ENCODE peak calls at places on chromosomes 12 and 14, in nine cellular contexts. One of them, this sample, is unnamed. For H3K27me3, the result is how much of the 10 kb centered on the place peaks cover.

GRCh38 chr12:106223485-106224391 is 24.1 kb downstream of the CKAP4 start:
- DNase-seq in AG04450: no peak
- DNase-seq in NT2/D1: peak
- DNase-seq in K562: peak
- DNase-seq in CD4-positive, alpha-beta memory T cell: peak
- DNase-seq in body of pancreas: peak
- DNase-seq in CD8-positive, alpha-beta memory T cell: peak
- DNase-seq in RWPE2: no peak
- DNase-seq in esophagus squamous epithelium: no peak
- DNase-seq in this sample: peak

GRCh38 chr14:94427016-94427613 is 25.5 kb downstream of the SERPINA11 start:
- DNase-seq in AG04450: no peak
- DNase-seq in NT2/D1: no peak
- DNase-seq in K562: no peak
- DNase-seq in CD4-positive, alpha-beta memory T cell: no peak
- DNase-seq in body of pancreas: no peak
- DNase-seq in CD8-positive, alpha-beta memory T cell: no peak
- DNase-seq in RWPE2: no peak
- DNase-seq in esophagus squamous epithelium: no peak
- DNase-seq in this sample: no peak

GRCh38 chr12:92912052-92912451 is 17.0 kb downstream of the EEA1 start:
- DNase-seq in AG04450: no peak
- DNase-seq in NT2/D1: no peak
- DNase-seq in K562: no peak
- DNase-seq in CD4-positive, alpha-beta memory T cell: no peak
- DNase-seq in body of pancreas: no peak
- DNase-seq in CD8-positive, alpha-beta memory T cell: no peak
- DNase-seq in RWPE2: peak
- DNase-seq in esophagus squamous epithelium: no peak
- DNase-seq in this sample: no peak

GRCh38 chr14:96567289-96567899 is 65.2 kb downstream of the PAPOLA start:
- DNase-seq in AG04450: peak
- DNase-seq in NT2/D1: no peak
- DNase-seq in K562: no peak
- DNase-seq in CD4-positive, alpha-beta memory T cell: peak
- DNase-seq in body of pancreas: no peak
- DNase-seq in CD8-positive, alpha-beta memory T cell: no peak
- DNase-seq in RWPE2: no peak
- DNase-seq in esophagus squamous epithelium: no peak
- DNase-seq in this sample: peak

GRCh38 chr14:24063263-24063836 is 8.0 kb upstream of the CPNE6 start:
- DNase-seq in AG04450: no peak
- DNase-seq in NT2/D1: no peak
- DNase-seq in K562: no peak
- DNase-seq in CD4-positive, alpha-beta memory T cell: no peak
- DNase-seq in body of pancreas: peak
- DNase-seq in CD8-positive, alpha-beta memory T cell: no peak
- DNase-seq in RWPE2: peak
- DNase-seq in esophagus squamous epithelium: no peak
- DNase-seq in this sample: no peak

GRCh38 chr12:20367731-20368652 is at the start of gene PDE3A:
- DNase-seq in AG04450: no peak
- DNase-seq in NT2/D1: peak
- DNase-seq in K562: no peak
- DNase-seq in CD4-positive, alpha-beta memory T cell: no peak
- DNase-seq in body of pancreas: peak
- DNase-seq in CD8-positive, alpha-beta memory T cell: no peak
- DNase-seq in RWPE2: no peak
- DNase-seq in esophagus squamous epithelium: no peak
- DNase-seq in this sample: peak

GRCh38 chr12:92625639-92626310 is 77.0 kb upstream of the PLEKHG7 start:
- DNase-seq in AG04450: no peak
- DNase-seq in NT2/D1: no peak
- DNase-seq in K562: no peak
- DNase-seq in CD4-positive, alpha-beta memory T cell: no peak
- DNase-seq in body of pancreas: no peak
- DNase-seq in CD8-positive, alpha-beta memory T cell: no peak
- DNase-seq in RWPE2: no peak
- DNase-seq in esophagus squamous epithelium: no peak
- DNase-seq in this sample: no peak

GRCh38 chr12:58919271-58920101 is 818 bp downstream of the LRIG3 start:
- DNase-seq in AG04450: no peak
- DNase-seq in NT2/D1: peak
- DNase-seq in K562: no peak
- DNase-seq in CD4-positive, alpha-beta memory T cell: no peak
- DNase-seq in body of pancreas: peak
- DNase-seq in CD8-positive, alpha-beta memory T cell: no peak
- DNase-seq in RWPE2: no peak
- DNase-seq in esophagus squamous epithelium: no peak
- DNase-seq in this sample: peak

GRCh38 chr12:56955631-56956256 is 1.7 kb downstream of the RDH16 start:
- DNase-seq in AG04450: no peak
- DNase-seq in NT2/D1: no peak
- DNase-seq in K562: peak
- DNase-seq in CD4-positive, alpha-beta memory T cell: no peak
- DNase-seq in body of pancreas: no peak
- DNase-seq in CD8-positive, alpha-beta memory T cell: no peak
- DNase-seq in RWPE2: no peak
- DNase-seq in esophagus squamous epithelium: no peak
- DNase-seq in this sample: peak

GRCh38 chr12:51270847-51271518 is 768 bp upstream of the SMAGP start:
- DNase-seq in AG04450: peak
- DNase-seq in NT2/D1: no peak
- DNase-seq in K562: no peak
- DNase-seq in CD4-positive, alpha-beta memory T cell: no peak
- DNase-seq in body of pancreas: peak
- DNase-seq in CD8-positive, alpha-beta memory T cell: no peak
- DNase-seq in RWPE2: no peak
- DNase-seq in esophagus squamous epithelium: no peak
- DNase-seq in this sample: no peak

GRCh38 chr12:110349521-110350151 is 53.9 kb downstream of the ANAPC7 start:
- DNase-seq in AG04450: no peak
- DNase-seq in NT2/D1: no peak
- DNase-seq in K562: no peak
- DNase-seq in CD4-positive, alpha-beta memory T cell: peak
- DNase-seq in body of pancreas: no peak
- DNase-seq in CD8-positive, alpha-beta memory T cell: no peak
- DNase-seq in RWPE2: no peak
- DNase-seq in esophagus squamous epithelium: no peak
- DNase-seq in this sample: peak

GRCh38 chr12:132813443-132813842 is 15.2 kb downstream of the GOLGA3 start:
- DNase-seq in AG04450: no peak
- DNase-seq in NT2/D1: no peak
- DNase-seq in K562: no peak
- DNase-seq in CD4-positive, alpha-beta memory T cell: no peak
- DNase-seq in body of pancreas: no peak
- DNase-seq in CD8-positive, alpha-beta memory T cell: no peak
- DNase-seq in RWPE2: no peak
- DNase-seq in esophagus squamous epithelium: no peak
- DNase-seq in this sample: no peak

GRCh38 chr14:23299558-23299957 is 3.1 kb downstream of the PPP1R3E start:
- DNase-seq in AG04450: no peak
- DNase-seq in NT2/D1: no peak
- DNase-seq in K562: peak
- DNase-seq in CD4-positive, alpha-beta memory T cell: peak
- DNase-seq in body of pancreas: no peak
- DNase-seq in CD8-positive, alpha-beta memory T cell: no peak
- DNase-seq in RWPE2: no peak
- DNase-seq in esophagus squamous epithelium: no peak
- DNase-seq in this sample: peak

GRCh38 chr14:36068777-36069534 is 107.6 kb downstream of the PTCSC3 start:
- DNase-seq in AG04450: no peak
- DNase-seq in NT2/D1: no peak
- DNase-seq in K562: no peak
- DNase-seq in CD4-positive, alpha-beta memory T cell: no peak
- DNase-seq in body of pancreas: no peak
- DNase-seq in CD8-positive, alpha-beta memory T cell: no peak
- DNase-seq in RWPE2: no peak
- DNase-seq in esophagus squamous epithelium: no peak
- DNase-seq in this sample: peak

GRCh38 chr14:103207038-103207403 is 83.8 kb downstream of the TNFAIP2 start:
- DNase-seq in AG04450: no peak
- DNase-seq in NT2/D1: no peak
- DNase-seq in K562: peak
- DNase-seq in CD4-positive, alpha-beta memory T cell: no peak
- DNase-seq in body of pancreas: peak
- DNase-seq in CD8-positive, alpha-beta memory T cell: no peak
- DNase-seq in RWPE2: peak
- DNase-seq in esophagus squamous epithelium: no peak
- DNase-seq in this sample: peak

GRCh38 chr14:36514278-36515104 is 5.5 kb downstream of the NKX2-1 start:
- DNase-seq in AG04450: no peak
- DNase-seq in NT2/D1: no peak
- DNase-seq in K562: no peak
- DNase-seq in CD4-positive, alpha-beta memory T cell: no peak
- DNase-seq in body of pancreas: no peak
- DNase-seq in CD8-positive, alpha-beta memory T cell: no peak
- DNase-seq in RWPE2: peak
- DNase-seq in esophagus squamous epithelium: no peak
- DNase-seq in this sample: no peak

GRCh38 chr12:54977857-54978256 is 6.7 kb downstream of the TESPA1 start:
- DNase-seq in AG04450: no peak
- DNase-seq in NT2/D1: no peak
- DNase-seq in K562: peak
- DNase-seq in CD4-positive, alpha-beta memory T cell: peak
- DNase-seq in body of pancreas: no peak
- DNase-seq in CD8-positive, alpha-beta memory T cell: no peak
- DNase-seq in RWPE2: no peak
- DNase-seq in esophagus squamous epithelium: no peak
- DNase-seq in this sample: no peak

GRCh38 chr12:54984602-54985376 is at the start of gene TESPA1:
- DNase-seq in AG04450: no peak
- DNase-seq in NT2/D1: no peak
- DNase-seq in K562: peak
- DNase-seq in CD4-positive, alpha-beta memory T cell: peak
- DNase-seq in body of pancreas: peak
- DNase-seq in CD8-positive, alpha-beta memory T cell: peak
- DNase-seq in RWPE2: no peak
- DNase-seq in esophagus squamous epithelium: peak
- DNase-seq in this sample: no peak

GRCh38 chr12:54980341-54980740 is 4.2 kb downstream of the TESPA1 start:
- DNase-seq in AG04450: no peak
- DNase-seq in NT2/D1: no peak
- DNase-seq in K562: peak
- DNase-seq in CD4-positive, alpha-beta memory T cell: peak
- DNase-seq in body of pancreas: no peak
- DNase-seq in CD8-positive, alpha-beta memory T cell: peak
- DNase-seq in RWPE2: no peak
- DNase-seq in esophagus squamous epithelium: no peak
- DNase-seq in this sample: no peak

GRCh38 chr12:54983536-54984102 is 943 bp downstream of the TESPA1 start:
- DNase-seq in AG04450: no peak
- DNase-seq in NT2/D1: no peak
- DNase-seq in K562: no peak
- DNase-seq in CD4-positive, alpha-beta memory T cell: no peak
- DNase-seq in body of pancreas: no peak
- DNase-seq in CD8-positive, alpha-beta memory T cell: no peak
- DNase-seq in RWPE2: no peak
- DNase-seq in esophagus squamous epithelium: no peak
- DNase-seq in this sample: no peak

DNA sequence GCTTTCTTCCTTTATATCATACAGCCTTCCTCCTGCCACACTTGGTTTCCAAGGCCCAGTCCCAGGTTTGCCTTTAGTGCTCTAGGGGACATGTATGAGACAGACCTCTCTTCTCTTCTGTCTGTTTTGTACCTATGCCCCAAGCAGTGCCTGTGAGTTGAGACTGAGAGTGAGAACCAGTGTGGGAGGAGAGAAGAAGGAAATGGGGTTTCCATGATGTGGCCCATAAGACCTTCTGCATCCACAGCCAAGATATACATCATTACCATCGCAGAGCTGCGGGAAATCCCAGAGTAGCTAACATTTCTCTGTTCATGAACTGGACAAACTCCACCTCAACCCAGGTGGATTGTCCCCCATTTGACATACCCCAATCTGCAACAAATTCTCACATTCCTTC is 2.8 kb downstream of the TESPA1 start:
- DNase-seq in AG04450: no peak
- DNase-seq in NT2/D1: no peak
- DNase-seq in K562: no peak
- DNase-seq in CD4-positive, alpha-beta memory T cell: no peak
- DNase-seq in body of pancreas: no peak
- DNase-seq in CD8-positive, alpha-beta memory T cell: peak
- DNase-seq in RWPE2: no peak
- DNase-seq in esophagus squamous epithelium: no peak
- DNase-seq in this sample: no peak
- H3K4me3 ChIP-seq in AG04450: no peak
- H3K4me3 ChIP-seq in NT2/D1: no peak
- H3K4me3 ChIP-seq in K562: no peak
- H3K4me3 ChIP-seq in CD4-positive, alpha-beta memory T cell: peak
- H3K4me3 ChIP-seq in body of pancreas: no peak
- H3K4me3 ChIP-seq in CD8-positive, alpha-beta memory T cell: peak
- H3K4me3 ChIP-seq in RWPE2: no peak
- H3K4me3 ChIP-seq in esophagus squamous epithelium: no peak
- H3K4me3 ChIP-seq in this sample: no peak

GRCh38 chr12:53975019-53975815 is 463 bp upstream of the HOTAIR start:
- DNase-seq in AG04450: no peak
- DNase-seq in NT2/D1: no peak
- DNase-seq in K562: no peak
- DNase-seq in CD4-positive, alpha-beta memory T cell: no peak
- DNase-seq in body of pancreas: no peak
- DNase-seq in CD8-positive, alpha-beta memory T cell: no peak
- DNase-seq in RWPE2: no peak
- DNase-seq in esophagus squamous epithelium: no peak
- DNase-seq in this sample: no peak
- H3K27me3 ChIP-seq in AG04450: half or more
- H3K27me3 ChIP-seq in NT2/D1: half or more
- H3K27me3 ChIP-seq in K562: under half
- H3K27me3 ChIP-seq in CD4-positive, alpha-beta memory T cell: half or more
- H3K27me3 ChIP-seq in body of pancreas: half or more
- H3K27me3 ChIP-seq in CD8-positive, alpha-beta memory T cell: half or more
- H3K27me3 ChIP-seq in RWPE2: half or more
- H3K27me3 ChIP-seq in esophagus squamous epithelium: half or more
- H3K27me3 ChIP-seq in this sample: half or more

GRCh38 chr12:43551971-43552559 is at the start of gene ADAMTS20:
- DNase-seq in AG04450: no peak
- DNase-seq in NT2/D1: peak
- DNase-seq in K562: peak
- DNase-seq in CD4-positive, alpha-beta memory T cell: no peak
- DNase-seq in body of pancreas: no peak
- DNase-seq in CD8-positive, alpha-beta memory T cell: no peak
- DNase-seq in RWPE2: no peak
- DNase-seq in esophagus squamous epithelium: no peak
- DNase-seq in this sample: peak
- H3K4me3 ChIP-seq in AG04450: no peak
- H3K4me3 ChIP-seq in NT2/D1: peak
- H3K4me3 ChIP-seq in K562: no peak
- H3K4me3 ChIP-seq in CD4-positive, alpha-beta memory T cell: no peak
- H3K4me3 ChIP-seq in body of pancreas: no peak
- H3K4me3 ChIP-seq in CD8-positive, alpha-beta memory T cell: no peak
- H3K4me3 ChIP-seq in RWPE2: no peak
- H3K4me3 ChIP-seq in esophagus squamous epithelium: no peak
- H3K4me3 ChIP-seq in this sample: peak

DNA sequence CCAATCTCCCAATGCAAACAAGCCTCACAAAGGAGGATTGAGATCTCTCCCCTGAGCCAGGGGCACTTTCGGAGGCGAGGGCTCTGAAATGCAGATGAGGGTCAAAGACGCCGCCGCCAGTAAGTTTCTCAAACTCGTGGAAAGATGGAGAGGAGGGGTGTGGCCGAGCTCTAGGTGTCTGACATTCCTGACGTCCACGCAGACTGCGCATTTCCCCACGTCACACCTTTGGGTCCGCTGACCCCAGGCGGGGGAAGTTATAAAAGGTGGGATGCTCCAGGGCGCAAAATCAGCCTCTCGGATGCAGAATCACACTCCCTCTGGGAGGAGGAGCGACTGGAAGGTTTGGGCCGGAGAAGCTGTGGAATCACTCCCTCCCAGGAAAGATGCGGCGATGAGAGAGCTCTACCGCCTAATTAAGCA is 2.1 kb downstream of the COL2A1 start:
- DNase-seq in AG04450: no peak
- DNase-seq in NT2/D1: no peak
- DNase-seq in K562: no peak
- DNase-seq in CD4-positive, alpha-beta memory T cell: no peak
- DNase-seq in body of pancreas: no peak
- DNase-seq in CD8-positive, alpha-beta memory T cell: no peak
- DNase-seq in RWPE2: no peak
- DNase-seq in esophagus squamous epithelium: no peak
- DNase-seq in this sample: peak
- H3K27me3 ChIP-seq in AG04450: half or more
- H3K27me3 ChIP-seq in NT2/D1: half or more
- H3K27me3 ChIP-seq in K562: half or more
- H3K27me3 ChIP-seq in CD4-positive, alpha-beta memory T cell: half or more
- H3K27me3 ChIP-seq in body of pancreas: under half
- H3K27me3 ChIP-seq in CD8-positive, alpha-beta memory T cell: half or more
- H3K27me3 ChIP-seq in RWPE2: half or more
- H3K27me3 ChIP-seq in esophagus squamous epithelium: under half
- H3K27me3 ChIP-seq in this sample: under half

This sample was measured in cardiac muscle cell.